ENCODE peak calls at places on chromosomes 16 and 17, in ten cellular contexts. L is upper lobe of left lung, V is prostate gland, I is H1, X is stomach, D is GM12878, G is Panc1, P is sigmoid colon, N is spleen, H is HCT116. O is an unnamed sample. For H3K4me1, the result is how much of the 10 kb centered on the place peaks cover.

GRCh38 chr17:79937981-79938695 is 97.5 kb downstream of the TBC1D16 start:
- DNase-seq in L (peak), V (no peak), I (no peak), X (no peak), D (no peak), G (no peak), P (no peak), N (no peak), H (no peak), O (no peak)

GRCh38 chr17:77323413-77324171 is 182.8 kb downstream of the SEC14L1 start:
- DNase-seq in L (peak), V (no peak), I (no peak), X (peak), D (no peak), G (no peak), P (peak), N (peak), H (no peak), O (peak)

GRCh38 chr17:33233855-33234228 is 59.3 kb downstream of the ASIC2 start:
- DNase-seq in L (no peak), V (peak), I (no peak), X (no peak), D (no peak), G (no peak), P (peak), N (no peak), H (no peak), O (peak)

GRCh38 chr17:72116692-72117469 is 3.9 kb upstream of the SOX9 start:
- DNase-seq in L (peak), V (no peak), I (no peak), X (no peak), D (no peak), G (no peak), P (no peak), N (no peak), H (no peak), O (peak)

GRCh38 chr16:83397601-83398000 is 410.2 kb upstream of the HSBP1 start:
- DNase-seq in L (no peak), V (peak), I (no peak), X (no peak), D (no peak), G (no peak), P (no peak), N (no peak), H (no peak), O (no peak)

GRCh38 chr17:78127888-78128615 is 503 bp downstream of the TMC6 start:
- DNase-seq in L (no peak), V (peak), I (no peak), X (peak), D (no peak), G (no peak), P (peak), N (peak), H (no peak), O (peak)

GRCh38 chr16:66409156-66409555 is 17.9 kb upstream of the BEAN1 start:
- DNase-seq in L (no peak), V (no peak), I (no peak), X (no peak), D (no peak), G (no peak), P (no peak), N (no peak), H (no peak), O (no peak)

GRCh38 chr16:23640669-23640958 is 496 bp downstream of the PALB2 start:
- DNase-seq in L (no peak), V (no peak), I (peak), X (no peak), D (no peak), G (no peak), P (no peak), N (no peak), H (no peak), O (no peak)

GRCh38 chr17:40542562-40543411 is 22.5 kb downstream of the CCR7 start:
- DNase-seq in L (no peak), V (no peak), I (no peak), X (peak), D (no peak), G (no peak), P (peak), N (peak), H (no peak), O (peak)

GRCh38 chr16:85485379-85485778 is 127.7 kb upstream of the GSE1 start:
- DNase-seq in L (peak), V (no peak), I (no peak), X (no peak), D (no peak), G (no peak), P (no peak), N (no peak), H (no peak), O (no peak)

GRCh38 chr16:72979974-72980373 is 68.0 kb downstream of the ZFHX3 start:
- DNase-seq in L (no peak), V (no peak), I (no peak), X (no peak), D (no peak), G (no peak), P (no peak), N (no peak), H (no peak), O (no peak)

GRCh38 chr16:55495616-55496289 is 13.1 kb upstream of the LPCAT2 start:
- DNase-seq in L (no peak), V (peak), I (no peak), X (no peak), D (no peak), G (no peak), P (no peak), N (no peak), H (no peak), O (no peak)

GRCh38 chr17:82272495-82273326 is 789 bp downstream of the CSNK1D start:
- DNase-seq in L (peak), V (no peak), I (no peak), X (no peak), D (no peak), G (no peak), P (no peak), N (peak), H (no peak), O (peak)

GRCh38 chr16:89737341-89738071 is 16.2 kb downstream of the ZNF276 start:
- DNase-seq in L (no peak), V (no peak), I (no peak), X (no peak), D (no peak), G (no peak), P (no peak), N (no peak), H (no peak), O (no peak)

GRCh38 chr17:17104036-17104435 is 61.8 kb downstream of the MPRIP start:
- DNase-seq in L (no peak), V (no peak), I (no peak), X (no peak), D (no peak), G (no peak), P (no peak), N (no peak), H (no peak), O (no peak)

GRCh38 chr17:17106716-17107115 is 64.5 kb downstream of the MPRIP start:
- DNase-seq in L (no peak), V (no peak), I (no peak), X (no peak), D (no peak), G (no peak), P (no peak), N (no peak), H (no peak), O (no peak)

GRCh38 chr17:17104494-17104893 is 62.2 kb downstream of the MPRIP start:
- DNase-seq in L (no peak), V (no peak), I (no peak), X (no peak), D (no peak), G (no peak), P (no peak), N (no peak), H (no peak), O (no peak)

GRCh38 chr17:17107281-17107680 is 65.0 kb downstream of the MPRIP start:
- DNase-seq in L (no peak), V (no peak), I (no peak), X (no peak), D (no peak), G (no peak), P (no peak), N (no peak), H (no peak), O (no peak)

GRCh38 chr17:17105976-17106375 is 63.7 kb downstream of the MPRIP start:
- DNase-seq in L (no peak), V (no peak), I (no peak), X (no peak), D (no peak), G (no peak), P (no peak), N (no peak), H (no peak), O (no peak)
- H3K27ac ChIP-seq in L (peak), V (no peak), I (no peak), X (peak), D (no peak), G (no peak), P (peak), N (no peak), H (no peak), O (no peak)

DNA sequence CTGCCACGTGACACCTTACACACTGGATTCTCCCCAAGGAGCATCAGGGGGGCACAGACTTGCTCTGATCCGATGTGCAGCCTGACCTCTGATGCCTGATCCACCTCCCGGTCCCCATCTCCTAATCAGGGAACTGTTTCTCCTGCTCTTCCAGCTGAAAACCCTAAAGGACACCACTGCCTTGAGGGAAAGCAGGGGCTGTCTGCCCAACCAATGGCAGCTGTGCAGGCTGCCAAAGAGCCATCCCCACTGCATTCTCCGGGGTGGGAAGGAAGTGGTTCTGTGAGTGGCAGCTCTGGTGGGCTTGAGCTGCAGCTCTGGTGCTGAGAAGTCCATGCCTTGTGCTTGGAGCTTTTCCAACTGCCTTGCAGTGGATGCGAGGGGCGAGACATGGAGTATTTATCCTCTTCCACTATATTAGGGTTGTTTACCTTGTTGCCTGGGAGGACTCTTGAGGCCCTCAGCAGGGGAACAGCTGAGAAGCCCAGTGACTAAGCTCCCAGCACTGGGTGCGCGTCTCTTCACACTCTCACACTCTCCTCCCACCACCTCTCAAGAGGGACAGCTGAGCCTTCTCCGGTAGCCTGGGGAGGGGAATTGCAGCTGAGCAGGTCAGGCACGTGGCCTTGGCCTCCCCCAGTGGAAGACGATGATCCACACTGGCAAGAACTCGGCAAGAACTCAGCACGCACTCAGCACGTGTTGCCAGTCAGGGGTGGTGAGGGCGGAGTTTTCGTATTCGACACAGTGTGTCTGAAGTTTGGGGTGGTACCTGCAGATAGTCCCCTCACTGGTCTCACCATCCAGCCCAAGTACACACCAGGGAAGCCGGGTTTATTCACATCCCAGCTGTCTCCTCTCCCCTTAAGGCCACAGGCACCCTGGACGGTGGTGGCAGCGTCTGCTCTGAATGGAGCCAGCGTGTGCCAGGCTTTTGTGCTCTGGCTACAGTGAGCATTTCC is 21.1 kb upstream of the SPATA32 start:
- DNase-seq in L (no peak), V (no peak), I (no peak), X (no peak), D (no peak), G (no peak), P (peak), N (no peak), H (no peak), O (no peak)
- TF ChIP-seq POLR2AphosphoS5 in L (peak), V (peak), I (no peak), X (peak), D (no peak), G (no peak), P (peak), N (peak), H (no peak), O (peak)

GRCh38 chr16:27318399-27319256 is 4.9 kb downstream of the IL4R start:
- DNase-seq in L (no peak), V (no peak), I (no peak), X (no peak), D (no peak), G (no peak), P (peak), N (peak), H (no peak), O (peak)

GRCh38 chr16:27317738-27318398 is 4.1 kb downstream of the IL4R start:
- DNase-seq in L (no peak), V (no peak), I (no peak), X (no peak), D (no peak), G (no peak), P (peak), N (no peak), H (no peak), O (no peak)

GRCh38 chr16:27316038-27316680 is 2.4 kb downstream of the IL4R start:
- DNase-seq in L (no peak), V (no peak), I (no peak), X (no peak), D (no peak), G (no peak), P (peak), N (peak), H (no peak), O (no peak)

GRCh38 chr16:27315333-27316037 is 1.7 kb downstream of the IL4R start:
- DNase-seq in L (peak), V (peak), I (no peak), X (peak), D (no peak), G (no peak), P (peak), N (peak), H (peak), O (peak)

GRCh38 chr16:27317320-27317719 is 3.5 kb downstream of the IL4R start:
- DNase-seq in L (no peak), V (peak), I (no peak), X (no peak), D (no peak), G (no peak), P (peak), N (peak), H (no peak), O (no peak)
- H3K4me1 ChIP-seq in L (half or more), V (under half), I (under half), X (half or more), D (under half), G (under half), P (half or more), N (half or more), H (half or more), O (half or more)

GRCh38 chr16:11571549-11571948 is 15.2 kb downstream of the LITAF start:
- DNase-seq in L (no peak), V (no peak), I (no peak), X (no peak), D (no peak), G (no peak), P (no peak), N (no peak), H (no peak), O (no peak)

GRCh38 chr16:11570796-11571195 is 15.9 kb downstream of the LITAF start:
- DNase-seq in L (no peak), V (no peak), I (no peak), X (no peak), D (no peak), G (no peak), P (no peak), N (no peak), H (no peak), O (no peak)

GRCh38 chr16:11572301-11572995 is 14.3 kb downstream of the LITAF start:
- DNase-seq in L (no peak), V (no peak), I (no peak), X (no peak), D (no peak), G (no peak), P (no peak), N (peak), H (no peak), O (peak)

GRCh38 chr16:11576427-11577289 is 10.1 kb downstream of the LITAF start:
- DNase-seq in L (no peak), V (no peak), I (no peak), X (no peak), D (peak), G (no peak), P (no peak), N (peak), H (no peak), O (no peak)

DNA sequence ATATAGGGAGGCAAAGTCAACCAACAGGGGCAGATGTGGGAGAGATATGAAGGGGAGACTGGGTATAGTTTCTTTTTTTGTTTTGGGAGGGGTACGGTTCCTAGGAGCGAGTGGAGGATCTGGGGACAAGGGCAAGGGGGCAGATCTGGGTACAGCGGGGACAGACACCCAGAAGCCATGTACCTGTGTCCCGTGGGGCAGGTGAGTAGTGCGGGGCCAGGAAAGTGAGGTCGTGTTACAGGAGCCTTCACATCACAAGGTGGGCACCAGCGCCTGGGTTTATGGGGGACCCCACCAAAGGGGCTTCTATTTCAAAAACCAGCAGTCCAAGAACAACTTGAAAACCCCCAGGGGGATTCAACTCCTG is 11.5 kb downstream of the LITAF start:
- DNase-seq in L (no peak), V (no peak), I (no peak), X (no peak), D (no peak), G (no peak), P (no peak), N (peak), H (no peak), O (no peak)
- H3K27ac ChIP-seq in L (no peak), V (no peak), I (no peak), X (peak), D (no peak), G (no peak), P (no peak), N (no peak), H (no peak), O (peak)

DNA sequence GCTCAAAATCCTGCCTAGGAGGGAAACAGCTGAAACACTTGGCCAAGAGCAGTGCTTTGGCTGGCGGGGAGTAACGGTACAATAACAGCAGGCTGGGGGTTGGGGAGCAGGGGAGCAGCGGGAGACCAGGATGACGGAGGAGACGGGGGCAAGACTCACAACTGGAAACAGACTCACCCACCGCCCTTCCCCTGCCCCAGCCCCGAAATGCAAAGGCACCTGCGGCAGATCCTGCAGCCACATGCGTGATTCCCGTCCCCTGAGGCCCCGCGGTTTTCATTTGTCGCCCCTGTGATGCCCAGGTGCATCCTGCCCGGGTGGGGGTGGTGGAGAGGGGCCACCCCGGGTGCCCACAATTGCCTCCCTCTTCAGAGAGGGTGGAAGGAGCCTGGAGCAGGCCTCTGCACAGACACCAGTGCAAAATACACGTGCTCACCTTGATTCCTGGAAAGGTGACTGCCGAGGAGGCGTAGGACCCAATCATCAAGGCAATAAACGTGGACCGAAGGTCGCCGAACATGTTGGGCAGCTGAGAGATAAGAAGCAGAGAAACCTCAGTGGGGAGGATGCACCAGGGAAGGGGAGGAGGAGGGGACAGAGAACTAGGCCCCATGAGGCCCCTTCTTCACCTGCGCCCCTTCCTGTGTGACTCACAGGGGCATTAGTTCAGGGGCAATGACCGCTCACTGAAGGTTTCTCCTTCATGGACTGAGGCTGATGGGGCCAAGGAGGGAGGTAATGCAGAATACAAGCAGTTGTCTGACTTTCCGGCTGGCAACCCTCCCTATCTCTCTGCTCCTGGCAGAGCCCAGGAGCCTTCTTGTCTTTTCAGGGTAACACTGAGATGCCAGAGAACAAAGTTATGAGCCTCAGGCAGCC is 30.4 kb upstream of the PITPNA start:
- DNase-seq in L (no peak), V (no peak), I (no peak), X (no peak), D (peak), G (no peak), P (no peak), N (peak), H (no peak), O (peak)
- TF ChIP-seq POLR2AphosphoS5 in L (no peak), V (no peak), I (no peak), X (no peak), D (peak), G (no peak), P (no peak), N (peak), H (no peak), O (no peak)

DNA sequence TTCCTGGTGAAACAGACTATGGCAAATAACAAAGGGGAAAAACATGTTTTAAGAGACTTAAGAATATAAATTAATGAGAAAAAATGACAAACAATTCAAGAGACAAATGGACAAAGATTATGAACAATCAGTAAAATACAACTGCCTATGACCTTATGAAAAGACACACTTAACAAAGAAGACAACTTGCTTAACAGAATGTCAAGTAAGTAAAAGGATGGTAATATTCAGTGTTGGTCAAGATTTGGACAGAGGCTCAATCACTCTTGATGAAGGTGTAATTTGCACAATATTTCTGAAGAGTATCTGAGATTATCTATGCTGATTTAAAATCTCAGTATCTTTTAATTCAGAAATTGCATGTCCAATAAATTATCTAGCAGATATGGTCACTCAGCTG is 34.4 kb downstream of the CREBBP start:
- DNase-seq in L (no peak), V (no peak), I (no peak), X (no peak), D (no peak), G (no peak), P (no peak), N (no peak), H (no peak), O (no peak)
- H3K4me1 ChIP-seq in L (under half), V (under half), I (under half), X (half or more), D (under half), G (under half), P (under half), N (half or more), H (under half), O (under half)

DNA sequence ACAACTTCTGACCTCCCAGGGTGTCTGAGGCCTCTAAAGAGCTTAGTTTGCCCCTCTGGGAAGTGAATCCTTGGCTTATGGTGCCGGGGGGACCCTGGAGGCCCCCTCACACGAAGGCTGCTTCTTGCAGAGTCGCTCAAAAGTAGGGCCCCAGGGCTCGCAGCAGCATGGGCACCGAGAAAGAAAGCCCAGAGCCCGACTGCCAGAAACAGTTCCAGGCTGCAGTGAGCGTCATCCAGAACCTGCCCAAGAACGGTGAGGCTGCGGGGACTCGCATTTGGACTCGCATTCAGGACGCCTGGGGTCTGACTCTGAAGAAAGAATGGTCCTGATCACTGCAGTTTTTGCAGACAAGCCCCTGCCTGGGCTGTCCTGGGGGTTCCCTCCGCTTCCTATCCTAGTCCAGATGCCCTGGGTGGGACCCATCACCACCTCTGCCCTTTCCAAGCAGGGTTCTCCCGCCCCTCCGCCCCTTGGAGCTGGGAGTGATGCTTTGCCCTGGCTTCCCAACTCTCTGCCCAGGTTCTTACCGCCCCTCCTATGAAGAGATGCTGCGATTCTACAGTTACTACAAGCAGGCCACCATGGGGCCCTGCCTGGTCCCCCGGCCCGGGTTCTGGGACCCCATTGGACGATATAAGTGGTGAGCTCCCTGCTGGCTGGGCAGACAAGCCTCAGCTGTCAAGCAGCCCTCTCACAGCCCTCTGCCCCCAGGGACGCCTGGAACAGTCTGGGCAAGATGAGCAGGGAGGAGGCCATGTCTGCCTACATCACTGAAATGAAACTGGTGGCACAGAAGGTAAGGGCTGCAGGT is 698 bp downstream of the ACBD4 start:
- DNase-seq in L (no peak), V (no peak), I (no peak), X (no peak), D (no peak), G (no peak), P (no peak), N (peak), H (no peak), O (no peak)
- H3K27ac ChIP-seq in L (peak), V (peak), I (no peak), X (peak), D (peak), G (peak), P (peak), N (peak), H (peak), O (peak)